ENCODE peak calls at places on chromosomes 3 and 15, in eight cellular contexts. C is activated CD4-positive, alpha-beta T cell treated with anti-CD3 and anti-CD28 coated beads, Interleukin-2, amount 50 U/mL, for 24 hours; E is omental fat pad; O is hepatic stellate cell; T is ELF-1; G is transverse colon; P is NCI-H460; M is GM04504. Y is an unnamed sample.

GRCh38 chr3:153350420-153350819 is 188.4 kb downstream of the RAP2B start:
- DNase-seq in G (no peak), M (peak; percentile 32), T (no peak), P (no peak), C (no peak), O (peak; percentile 11), E (no peak), Y (no peak)

GRCh38 chr3:104908761-104909160 is 457.9 kb upstream of the ALCAM start:
- DNase-seq in T (no peak), P (no peak), O (no peak), M (no peak), E (no peak), C (no peak), G (no peak), Y (peak; percentile 28)

GRCh38 chr3:38268522-38268921 is 2.9 kb downstream of the SLC22A13 start:
- DNase-seq in E (no peak), O (no peak), T (no peak), G (no peak), C (no peak), M (no peak), P (no peak), Y (no peak)

GRCh38 chr3:178131801-178132200 is 404.4 kb upstream of the KCNMB2 start:
- DNase-seq in C (no peak), G (no peak), E (no peak), P (no peak), O (peak; percentile 5), M (no peak), T (no peak), Y (no peak)

GRCh38 chr15:90001062-90001682 is at the start of gene ZNF710:
- DNase-seq in T (peak; percentile 69), G (peak; percentile 49), P (peak; percentile 45), E (no peak), C (no peak), M (peak; percentile 39), O (peak; percentile 75), Y (no peak)

GRCh38 chr3:194522579-194523046 is 35.8 kb upstream of the ATP13A3 start:
- DNase-seq in C (no peak), O (no peak), E (no peak), T (no peak), M (no peak), P (peak; percentile 11), G (no peak), Y (no peak)

GRCh38 chr3:12870942-12871341 is 29.6 kb upstream of the RPL32 start:
- DNase-seq in T (no peak), O (peak; percentile 80), P (no peak), G (peak; percentile 46), C (no peak), M (peak; percentile 17), E (no peak), Y (no peak)

GRCh38 chr3:109569121-109569520 is 231.8 kb upstream of the DPPA4 start:
- DNase-seq in M (no peak), O (no peak), P (no peak), E (no peak), G (no peak), C (no peak), T (no peak), Y (no peak)

GRCh38 chr3:157443873-157444770 is 7.5 kb downstream of the PTX3 start:
- DNase-seq in M (no peak), E (no peak), T (no peak), C (no peak), G (no peak), P (no peak), O (no peak), Y (no peak)